ENCODE peak calls at places on chromosomes 1 and 21, in nine cellular contexts. N, M, Z, J, P, I, V, A and W are unnamed samples.

GRCh38 chr1:169047074-169047473 is 59.4 kb upstream of the ATP1B1 start:
- DNase-seq in N (no peak), M (no peak), Z (no peak), J (no peak), P (no peak), I (no peak), V (peak), A (no peak), W (no peak)

GRCh38 chr1:65180977-65181376 is 33.0 kb downstream of the AK4 start:
- DNase-seq in N (no peak), M (no peak), Z (no peak), J (no peak), P (no peak), I (no peak), V (no peak), A (no peak), W (no peak)

GRCh38 chr1:68291763-68292384 is 59.6 kb upstream of the WLS start:
- DNase-seq in N (no peak), M (peak), Z (no peak), J (no peak), P (no peak), I (no peak), V (no peak), A (no peak), W (no peak)

GRCh38 chr1:101216623-101217022 is 20.2 kb upstream of the S1PR1 start:
- DNase-seq in N (no peak), M (no peak), Z (no peak), J (no peak), P (no peak), I (peak), V (peak), A (no peak), W (no peak)

GRCh38 chr1:22246755-22247480 is 104.0 kb upstream of the WNT4 start:
- DNase-seq in N (no peak), M (no peak), Z (no peak), J (no peak), P (no peak), I (no peak), V (no peak), A (no peak), W (no peak)

GRCh38 chr1:64172458-64172983 is 30.9 kb upstream of the UBE2U start:
- DNase-seq in N (no peak), M (no peak), Z (no peak), J (no peak), P (no peak), I (peak), V (no peak), A (no peak), W (no peak)

GRCh38 chr1:65170511-65171142 is 22.6 kb downstream of the AK4 start:
- DNase-seq in N (no peak), M (peak), Z (no peak), J (no peak), P (peak), I (no peak), V (no peak), A (no peak), W (no peak)

GRCh38 chr1:114107474-114108175 is 46.0 kb downstream of the SYT6 start:
- DNase-seq in N (no peak), M (no peak), Z (no peak), J (no peak), P (no peak), I (no peak), V (no peak), A (no peak), W (no peak)

GRCh38 chr1:187261637-187262036 is 432.9 kb downstream of the PLA2G4A start:
- DNase-seq in N (peak), M (no peak), Z (no peak), J (no peak), P (no peak), I (peak), V (no peak), A (no peak), W (no peak)

GRCh38 chr21:46393451-46393940 is 65.2 kb upstream of the DIP2A start:
- DNase-seq in N (no peak), M (no peak), Z (no peak), J (no peak), P (no peak), I (peak), V (no peak), A (no peak), W (no peak)

GRCh38 chr21:18602711-18603110 is 199.1 kb upstream of the TMPRSS15 start:
- DNase-seq in N (no peak), M (no peak), Z (no peak), J (no peak), P (no peak), I (no peak), V (no peak), A (no peak), W (no peak)

GRCh38 chr1:110774398-110774797 is 98.5 kb upstream of the CD53 start:
- DNase-seq in N (no peak), M (no peak), Z (no peak), J (no peak), P (no peak), I (no peak), V (no peak), A (no peak), W (no peak)

GRCh38 chr1:228852015-228852414 is 116.7 kb downstream of the RHOU start:
- DNase-seq in N (no peak), M (no peak), Z (no peak), J (no peak), P (no peak), I (no peak), V (no peak), A (no peak), W (no peak)

GRCh38 chr1:12613180-12613579 is 4.8 kb downstream of the DHRS3 start:
- DNase-seq in N (no peak), M (no peak), Z (no peak), J (no peak), P (no peak), I (no peak), V (no peak), A (no peak), W (no peak)

GRCh38 chr1:33684346-33685122 is 179.3 kb upstream of the HMGB4 start:
- DNase-seq in N (no peak), M (no peak), Z (no peak), J (no peak), P (no peak), I (peak), V (no peak), A (no peak), W (no peak)